ENCODE peak calls at places on chromosomes 11 and 22, in four cellular contexts. V is cardiac muscle cell, F is ovary, Y is breast epithelium. G is an unnamed sample. For H3K27me3, the result is how much of the 10 kb centered on the place peaks cover.

GRCh38 chr11:17580271-17580670 is 33.2 kb downstream of the OTOG start:
- DNase-seq in V (no peak), Y (no peak), F (no peak), G (no peak)

GRCh38 chr11:103091441-103091809 is 535 bp downstream of the DCUN1D5 start:
- DNase-seq in V (peak), F (no peak), Y (no peak), G (no peak)

GRCh38 chr11:111586305-111586915 is 15.8 kb upstream of the SIK2 start:
- DNase-seq in F (no peak), V (peak), Y (no peak), G (no peak)

GRCh38 chr22:25759825-25760231 is 17.8 kb downstream of the MYO18B start:
- DNase-seq in V (peak), F (no peak), Y (no peak), G (peak)

GRCh38 chr22:49270595-49271368 is 556.9 kb downstream of the BRD1 start:
- DNase-seq in F (no peak), Y (no peak), V (no peak), G (no peak)

GRCh38 chr22:35431483-35432205 is 31.7 kb downstream of the MCM5 start:
- DNase-seq in Y (no peak), V (no peak), F (no peak), G (no peak)

GRCh38 chr22:41009222-41009948 is 58.2 kb downstream of the RBX1 start:
- DNase-seq in Y (no peak), F (no peak), V (peak), G (no peak)

GRCh38 chr22:19995611-19996339 is 20.8 kb downstream of the ARVCF start:
- DNase-seq in V (peak), Y (peak), F (no peak), G (no peak)

GRCh38 chr11:119384332-119384731 is 2.8 kb upstream of the USP2 start:
- DNase-seq in F (no peak), Y (no peak), V (no peak), G (no peak)

GRCh38 chr11:1042626-1043562 is 6.4 kb upstream of the MUC6 start:
- DNase-seq in Y (no peak), F (peak), V (no peak), G (no peak)

GRCh38 chr11:22656128-22656527 is 10.3 kb upstream of the GAS2 start:
- DNase-seq in Y (no peak), F (no peak), V (peak), G (no peak)

GRCh38 chr11:85665756-85666155 is 827 bp upstream of the CREBZF start:
- DNase-seq in V (no peak), F (no peak), Y (no peak), G (no peak)

GRCh38 chr11:113192121-113192925 is 122.1 kb upstream of the TTC12 start:
- DNase-seq in F (no peak), Y (no peak), V (no peak), G (no peak)

GRCh38 chr11:91394718-91395414 is 829.8 kb upstream of the FAT3 start:
- DNase-seq in V (no peak), F (no peak), Y (no peak), G (no peak)

GRCh38 chr11:7665473-7666291 is 7.6 kb downstream of the CYB5R2 start:
- DNase-seq in V (peak), Y (peak), F (peak), G (peak)

GRCh38 chr22:50490531-50491308 is 4.1 kb downstream of the MIOX start:
- DNase-seq in F (no peak), V (no peak), Y (no peak), G (no peak)

GRCh38 chr11:456533-456932 is 6.5 kb downstream of the PTDSS2 start:
- DNase-seq in F (no peak), V (no peak), Y (no peak), G (no peak)

GRCh38 chr22:45484742-45485141 is 17.9 kb upstream of the FBLN1 start:
- DNase-seq in V (no peak), F (no peak), Y (no peak), G (no peak)

GRCh38 chr11:14105446-14105845 is 142.9 kb downstream of the SPON1 start:
- DNase-seq in V (no peak), F (no peak), Y (no peak), G (no peak)

GRCh38 chr11:859394-860131 is 16.9 kb downstream of the TSPAN4 start:
- DNase-seq in V (peak), F (peak), Y (no peak), G (no peak)

GRCh38 chr22:26273011-26273675 is 103.9 kb downstream of the SEZ6L start:
- DNase-seq in V (no peak), F (no peak), Y (no peak), G (no peak)

GRCh38 chr11:63553759-63554158 is 9.4 kb downstream of the PLAAT2 start:
- DNase-seq in F (no peak), Y (peak), V (peak), G (no peak)

GRCh38 chr22:20982563-20982882 is 426 bp downstream of the LZTR1 start:
- DNase-seq in F (no peak), V (no peak), Y (no peak), G (no peak)

GRCh38 chr11:65355013-65355775 is 643 bp downstream of the TIGD3 start:
- DNase-seq in F (peak), V (no peak), Y (no peak), G (no peak)

GRCh38 chr11:84947970-84948600 is 679.1 kb downstream of the DLG2 start:
- DNase-seq in Y (no peak), F (no peak), V (no peak), G (peak)

GRCh38 chr11:70075836-70076235 is 2.3 kb upstream of the ANO1 start:
- DNase-seq in V (no peak), F (no peak), Y (no peak), G (no peak)

GRCh38 chr11:65854161-65854592 is 3.8 kb downstream of the CFL1 start:
- DNase-seq in F (no peak), V (no peak), Y (no peak), G (no peak)

GRCh38 chr11:118975771-118976709 is 4.5 kb downstream of the FOXR1 start:
- DNase-seq in F (no peak), Y (no peak), V (peak), G (no peak)

GRCh38 chr11:10898003-10898762 is 40.3 kb upstream of the ZBED5 start:
- DNase-seq in V (no peak), F (no peak), Y (no peak), G (no peak)

GRCh38 chr11:73034330-73034729 is 107.8 kb downstream of the FCHSD2 start:
- DNase-seq in V (no peak), F (no peak), Y (no peak), G (no peak)

GRCh38 chr11:72776844-72777754 is 16.7 kb downstream of the STARD10 start:
- DNase-seq in V (no peak), F (no peak), Y (no peak), G (no peak)

GRCh38 chr11:80593981-80594380 is 1153.2 kb upstream of the TENM4 start:
- DNase-seq in Y (no peak), V (peak), F (no peak), G (peak)

GRCh38 chr11:120168960-120169681 is 31.2 kb upstream of the TRIM29 start:
- DNase-seq in V (peak), F (peak), Y (peak), G (no peak)

GRCh38 chr11:1156506-1157340 is 1.0 kb upstream of the MUC5AC start:
- DNase-seq in F (no peak), Y (no peak), V (no peak), G (no peak)

GRCh38 chr22:20996598-20997535 is 5.1 kb downstream of the THAP7 start:
- DNase-seq in Y (no peak), F (no peak), V (no peak), G (no peak)

GRCh38 chr11:117409511-117409910 is 81.9 kb downstream of the CEP164 start:
- DNase-seq in F (no peak), V (no peak), Y (no peak), G (no peak)
- TF ChIP-seq CTCF in F (no peak), V (no peak), Y (no peak), G (no peak)

GRCh38 chr11:44885065-44885777 is 65.5 kb downstream of the TP53I11 start:
- DNase-seq in Y (no peak), F (no peak), V (no peak), G (no peak)
- H3K27me3 ChIP-seq in Y (under half), F (under half), V (under half), G (under half)

DNA sequence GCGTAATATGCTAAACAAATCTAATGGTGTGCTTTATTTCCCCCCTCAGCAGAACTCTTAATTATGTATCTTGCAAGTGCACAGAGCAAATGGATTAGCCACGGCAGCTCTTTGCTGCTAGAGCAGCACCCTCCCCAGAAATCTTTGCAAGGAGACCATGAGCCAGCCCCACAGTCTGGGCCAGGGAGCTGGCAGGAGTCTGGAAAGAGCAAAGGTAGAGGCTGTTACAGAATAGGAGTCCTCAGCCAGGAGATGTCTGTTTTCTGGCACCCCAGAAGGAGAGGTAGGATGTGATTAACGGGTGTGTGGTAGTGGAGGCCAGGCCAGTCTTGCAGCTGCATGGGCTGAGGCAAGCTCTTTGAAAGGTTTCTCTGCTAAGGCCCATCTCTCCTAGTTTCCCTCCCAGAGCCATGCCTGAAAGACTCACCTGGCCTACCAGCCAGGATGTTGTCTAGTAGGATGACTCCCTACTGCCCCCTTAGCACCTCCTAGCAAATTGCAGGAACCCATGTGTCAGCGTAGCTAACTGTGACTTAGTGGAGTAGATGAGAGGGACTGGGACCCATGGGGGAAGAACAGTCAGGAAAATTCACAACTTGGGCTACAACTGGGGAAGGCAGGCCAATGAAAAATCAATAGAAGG is 557.2 kb downstream of the BUD13 start:
- DNase-seq in Y (no peak), F (no peak), V (no peak), G (no peak)
- TF ChIP-seq CTCF in Y (no peak), F (no peak), V (peak), G (peak)

GRCh38 chr11:3145206-3145520 is 19.9 kb downstream of the OSBPL5 start:
- DNase-seq in V (no peak), Y (no peak), F (no peak), G (no peak)
- H3K27me3 ChIP-seq in V (under half), Y (under half), F (under half), G (under half)

DNA sequence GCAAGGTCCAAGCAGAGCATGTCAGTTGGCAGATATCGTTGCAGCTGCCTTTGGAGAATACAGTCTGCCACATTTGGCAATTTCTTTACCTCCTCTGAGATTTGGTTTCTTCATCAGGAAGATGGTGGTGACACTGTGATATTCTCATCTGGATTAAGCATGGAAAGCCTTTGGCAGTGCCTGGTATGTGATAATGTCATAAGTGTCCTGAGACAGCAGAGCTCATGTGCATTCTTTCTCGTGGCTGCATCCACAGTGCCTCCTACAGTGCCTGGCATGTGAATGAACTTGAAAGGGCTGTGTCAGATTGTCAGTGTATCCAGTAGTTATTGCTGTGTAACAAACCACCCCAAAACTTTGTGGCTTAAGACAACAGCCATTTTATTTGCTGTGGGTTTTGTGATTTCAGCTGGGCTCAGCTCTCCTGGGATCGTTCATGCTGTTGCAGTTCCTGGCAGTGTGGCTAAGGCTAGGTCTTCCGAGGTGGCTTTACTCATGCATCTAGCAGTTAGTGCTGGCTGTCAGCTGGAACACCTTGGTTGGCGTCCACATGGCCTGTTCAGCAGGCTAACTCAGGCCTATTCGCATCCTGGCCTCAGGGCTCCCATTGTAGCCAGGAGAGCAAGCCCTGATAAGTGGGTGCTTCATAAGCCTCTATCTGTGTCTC is 35.7 kb upstream of the MICAL2 start:
- DNase-seq in V (no peak), Y (no peak), F (no peak), G (no peak)
- TF ChIP-seq CTCF in V (no peak), Y (no peak), F (no peak), G (no peak)

DNA sequence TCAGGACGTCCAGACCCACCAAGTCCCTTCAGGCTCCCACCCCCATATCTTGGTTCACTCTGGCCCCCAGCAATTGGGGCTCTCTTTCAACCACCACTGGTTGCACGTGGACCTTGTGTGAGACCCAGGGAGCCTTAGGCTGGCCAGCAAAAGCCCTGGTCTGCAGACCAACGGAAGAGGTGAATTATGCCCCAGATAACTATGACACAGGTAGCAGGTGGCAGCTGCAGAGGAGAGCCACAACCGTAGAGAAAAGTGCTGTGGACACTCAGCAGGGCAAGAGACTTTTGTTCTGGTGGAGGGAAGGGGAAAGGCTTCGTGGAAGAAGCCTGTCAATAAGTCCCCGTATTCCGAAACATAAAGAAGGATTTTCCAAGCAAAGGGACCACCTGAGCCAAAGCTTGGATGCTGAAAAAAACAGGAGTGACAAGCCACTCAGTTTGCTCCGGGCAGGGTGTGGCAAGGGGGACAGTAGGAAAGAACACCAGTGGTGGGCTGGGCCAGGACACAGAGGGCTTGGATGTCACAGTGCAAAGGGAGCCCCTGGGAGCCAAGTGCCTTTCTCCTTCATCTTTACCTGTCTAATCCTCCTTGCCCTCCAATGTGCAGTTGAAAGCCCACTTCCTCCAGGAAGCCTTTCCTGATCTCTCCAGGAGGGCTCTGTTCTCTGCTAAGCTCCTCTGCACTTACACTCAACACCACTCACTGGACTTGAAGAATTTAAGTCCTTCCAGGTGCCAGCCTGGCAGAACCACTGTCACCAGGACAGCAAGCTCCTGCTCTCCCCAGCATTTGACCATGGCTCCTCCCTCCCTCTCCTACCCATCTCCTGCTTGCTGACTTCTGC is 264.7 kb downstream of the BUD13 start:
- DNase-seq in Y (no peak), F (no peak), V (no peak), G (no peak)
- H3K27me3 ChIP-seq in Y (under half), F (under half), V (under half), G (under half)

DNA sequence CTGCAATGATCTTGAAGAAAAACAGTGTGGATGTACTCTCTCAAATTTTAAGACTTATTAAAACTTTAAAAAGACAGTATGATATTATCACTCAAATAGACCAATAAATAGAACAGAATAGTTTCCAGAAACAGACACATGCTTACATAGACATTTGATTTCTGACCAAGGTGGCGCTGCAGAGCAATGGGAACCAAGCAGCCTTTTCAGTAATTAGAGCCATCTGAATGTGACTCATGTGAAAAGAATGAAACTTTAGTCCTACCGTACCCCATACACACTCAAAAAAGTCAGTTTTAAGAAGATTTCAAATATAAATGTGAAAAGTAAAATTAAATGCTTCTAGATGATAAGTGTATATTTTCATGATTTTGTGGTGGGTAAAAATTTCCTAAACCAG is 74.2 kb upstream of the MS4A8 start:
- DNase-seq in V (peak), Y (no peak), F (no peak), G (no peak)
- TF ChIP-seq CTCF in V (peak), Y (no peak), F (no peak), G (peak)

DNA sequence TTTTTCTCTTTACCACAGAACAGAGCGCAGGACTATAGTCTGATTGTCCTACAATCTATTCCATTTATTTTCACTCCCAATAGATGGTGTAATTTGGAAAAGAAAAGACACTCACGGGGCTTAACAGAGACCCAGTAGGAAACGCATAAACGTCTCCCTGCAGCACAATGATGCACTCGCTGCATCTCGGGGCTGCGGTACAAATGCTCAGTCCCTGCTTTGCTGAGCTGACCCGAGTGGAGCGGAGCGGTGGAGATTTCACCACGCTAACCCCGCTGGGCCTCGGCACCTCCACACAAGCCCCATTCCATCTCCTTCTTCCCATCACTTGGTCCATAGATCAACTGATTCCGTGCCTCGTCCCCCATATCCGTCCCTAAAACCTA is 1.5 kb downstream of the FEZ1 start:
- DNase-seq in F (no peak), V (peak), Y (no peak), G (no peak)
- H3K27me3 ChIP-seq in F (under half), V (under half), Y (under half), G (under half)

DNA sequence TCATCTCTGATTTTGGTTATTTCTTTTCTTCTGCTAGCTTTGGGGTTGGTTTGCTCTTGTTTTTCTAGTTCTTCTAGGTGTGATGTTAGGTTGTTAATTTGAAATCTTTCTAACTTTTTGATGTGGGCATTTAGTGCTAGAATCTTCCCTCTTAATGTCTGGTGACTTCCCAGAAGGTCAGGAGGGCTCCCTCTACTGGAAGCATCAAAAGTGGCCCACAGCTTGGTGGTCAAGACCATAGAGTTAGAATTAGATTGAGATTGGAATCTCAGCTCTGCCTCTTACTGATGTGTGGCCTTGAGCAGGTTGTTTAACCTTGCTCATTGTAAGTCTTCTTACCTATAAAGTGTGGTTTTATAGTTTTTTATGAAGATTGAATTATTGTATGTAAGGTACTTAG is 99.3 kb downstream of the FDX1 start:
- DNase-seq in F (no peak), V (peak), Y (no peak), G (no peak)
- TF ChIP-seq CTCF in F (no peak), V (peak), Y (no peak), G (peak)

GRCh38 chr11:31798057-31799035 is 12.8 kb downstream of the PAX6 start:
- DNase-seq in Y (no peak), F (no peak), V (no peak), G (no peak)

GRCh38 chr11:31797227-31798056 is 13.7 kb downstream of the PAX6 start:
- DNase-seq in V (no peak), F (no peak), Y (no peak), G (no peak)

GRCh38 chr11:31794546-31794945 is 16.6 kb downstream of the PAX6 start:
- DNase-seq in F (no peak), V (no peak), Y (no peak), G (no peak)

GRCh38 chr11:31796523-31797226 is 14.4 kb downstream of the PAX6 start:
- DNase-seq in V (no peak), Y (no peak), F (no peak), G (no peak)

GRCh38 chr11:31795706-31796522 is 15.2 kb downstream of the PAX6 start:
- DNase-seq in F (no peak), V (no peak), Y (no peak), G (no peak)
- H3K27me3 ChIP-seq in F (under half), V (half or more), Y (under half), G (half or more)

G was measured in kidney epithelial cell.